ENCODE peak calls at places on chromosomes 7 and 10, in six cellular contexts. O, I, F, B, G and X are unnamed samples.

GRCh38 chr10:47372726-47373125 is 11.4 kb downstream of the ZNF488 start:
- DNase-seq in G (no peak), F (no peak), O (peak; percentile 15), B (no peak), I (no peak), X (no peak)

GRCh38 chr7:150409300-150410030 is 30.3 kb downstream of the ZNF775 start:
- DNase-seq in O (no peak), G (no peak), F (no peak), I (no peak), B (no peak), X (no peak)

GRCh38 chr10:115657161-115657850 is 564.1 kb downstream of the ATRNL1 start:
- DNase-seq in B (peak; percentile 59), O (no peak), G (no peak), F (no peak), I (no peak), X (no peak)

GRCh38 chr7:39624935-39625694 is 1.7 kb downstream of the RALA start:
- DNase-seq in I (peak; percentile 52), O (no peak), F (no peak), G (no peak), B (peak; percentile 65), X (no peak)

GRCh38 chr10:52768114-52768532 is 4.5 kb downstream of the MBL2 start:
- DNase-seq in B (no peak), O (no peak), F (no peak), I (no peak), G (no peak), X (no peak)

GRCh38 chr7:41694490-41694889 is 8.4 kb downstream of the INHBA start:
- DNase-seq in F (no peak), I (peak; percentile 22), B (no peak), O (no peak), G (no peak), X (no peak)

GRCh38 chr10:29735628-29736324 is 101.0 kb upstream of the SVIL start:
- DNase-seq in B (peak; percentile 74), I (peak; percentile 67), G (peak; percentile 41), O (peak; percentile 87), F (peak; percentile 88), X (peak; percentile 88)

GRCh38 chr7:45869426-45869825 is 3.5 kb downstream of the CCDC201 start:
- DNase-seq in G (no peak), B (peak; percentile 59), F (no peak), I (peak; percentile 81), O (no peak), X (no peak)

GRCh38 chr10:110500515-110500905 is 2.8 kb downstream of the DUSP5 start:
- DNase-seq in F (no peak), I (peak; percentile 81), O (no peak), G (no peak), B (peak; percentile 94), X (peak; percentile 73)

GRCh38 chr10:120460776-120461175 is 3.7 kb downstream of the PLPP4 start:
- DNase-seq in B (peak; percentile 95), F (no peak), G (no peak), I (peak; percentile 54), O (no peak), X (peak; percentile 79)

DNA sequence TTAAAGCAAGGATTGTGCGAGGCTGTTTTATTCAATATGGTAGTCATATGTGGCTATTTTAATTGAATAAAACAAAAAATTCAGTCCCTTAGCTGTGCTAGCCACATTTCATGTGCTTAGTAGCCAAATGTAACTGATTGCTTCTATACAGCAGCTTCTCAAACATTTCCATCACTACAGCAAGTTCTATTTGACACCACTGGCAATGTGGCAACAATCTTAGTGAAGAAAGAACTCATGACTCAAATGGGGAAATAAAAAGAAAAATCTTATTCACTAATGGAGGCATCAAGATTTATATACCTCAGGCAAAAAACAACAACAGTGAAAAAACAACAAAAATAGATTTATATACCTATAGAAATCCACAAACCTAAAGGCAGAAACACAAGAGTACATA is 18.0 kb downstream of the SEM1 start:
- DNase-seq in B (no peak), I (no peak), F (no peak), G (no peak), O (no peak), X (no peak)
- H2BK15ac ChIP-seq in B (no peak overlapping the region), I (no peak overlapping the region), F (no peak overlapping the region), G (no peak overlapping the region), O (no peak overlapping the region), X (no peak overlapping the region)

GRCh38 chr10:69914373-69915268 is 112.9 kb downstream of the COL13A1 start:
- DNase-seq in G (peak; percentile 27), I (peak; percentile 65), F (peak; percentile 84), O (peak; percentile 82), B (peak; percentile 71), X (peak; percentile 81)
- H3K27me3 ChIP-seq in G (no peaks in the 10 kb centered on the region), I (no peaks in the 10 kb centered on the region), F (no peaks in the 10 kb centered on the region), O (no peaks in the 10 kb centered on the region), B (no peaks in the 10 kb centered on the region), X (no peaks in the 10 kb centered on the region)

DNA sequence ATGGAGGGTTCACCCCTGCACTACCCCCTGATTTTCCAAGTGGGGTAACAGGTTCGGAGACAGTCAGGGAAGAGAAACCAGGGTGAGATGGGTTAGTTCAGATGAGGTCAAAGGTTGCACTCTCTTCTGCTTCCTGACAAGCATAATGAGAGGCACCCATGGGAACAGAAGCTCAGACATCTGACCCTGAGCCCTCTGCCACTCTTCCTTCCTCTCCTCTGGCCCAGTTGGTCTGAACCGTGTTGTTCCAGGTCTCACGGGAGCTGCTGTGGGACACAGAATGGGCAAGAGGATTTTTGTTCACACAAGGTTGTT is 38.4 kb downstream of the DNAJB12 start:
- DNase-seq in I (no peak), G (no peak), O (no peak), B (no peak), F (no peak), X (no peak)
- H3K4me1 ChIP-seq in I (peaks cover 28% of the 10 kb centered on the region), G (peaks cover 15% of the 10 kb centered on the region), O (no peaks in the 10 kb centered on the region), B (peaks cover 23% of the 10 kb centered on the region), F (peaks cover 16% of the 10 kb centered on the region), X (peaks cover 7% of the 10 kb centered on the region)

GRCh38 chr10:16599662-16600061 is 78.0 kb upstream of the C1QL3 start:
- DNase-seq in O (no peak), G (no peak), B (no peak), I (no peak), F (no peak), X (no peak)
- H2BK15ac ChIP-seq in O (no peak overlapping the region), G (no peak overlapping the region), B (no peak overlapping the region), I (no peak overlapping the region), F (no peak overlapping the region), X (no peak overlapping the region)

DNA sequence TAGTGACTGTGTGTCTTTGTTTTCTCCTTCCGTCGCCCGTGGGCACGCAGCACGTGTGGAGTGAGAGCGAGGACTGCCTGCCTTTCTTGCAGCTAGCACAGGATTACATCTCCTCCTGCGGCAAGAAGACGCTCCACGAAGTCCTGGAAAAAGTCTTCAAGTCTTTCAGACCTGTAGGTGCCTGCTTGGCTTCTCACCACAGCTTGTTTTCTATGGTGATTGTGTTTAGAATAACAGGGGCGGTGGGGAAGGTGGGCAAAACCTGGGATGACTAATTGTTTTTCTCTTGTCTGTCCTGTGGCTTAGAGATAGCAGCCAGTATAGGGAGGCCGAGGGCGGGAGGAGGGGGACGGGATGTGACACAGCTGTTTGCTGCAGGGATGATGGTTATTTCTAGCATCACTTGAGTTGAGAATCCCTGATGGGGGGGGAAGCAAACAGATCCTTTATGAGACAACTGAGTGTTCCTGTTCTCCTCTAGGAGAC is 11.4 kb downstream of the MTURN start:
- DNase-seq in O (no peak), B (peak; percentile 25), I (no peak), F (no peak), G (no peak), X (peak; percentile 76)
- H3K27me3 ChIP-seq in O (no peaks in the 10 kb centered on the region), B (no peaks in the 10 kb centered on the region), I (no peaks in the 10 kb centered on the region), F (no peaks in the 10 kb centered on the region), G (no peaks in the 10 kb centered on the region), X (no peaks in the 10 kb centered on the region)

GRCh38 chr7:7190142-7190541 is 7.8 kb downstream of the C1GALT1 start:
- DNase-seq in B (peak; percentile 78), G (no peak), O (no peak), I (peak; percentile 74), F (no peak), X (peak; percentile 93)
- H3K4me1 ChIP-seq in B (no peaks in the 10 kb centered on the region), G (no peaks in the 10 kb centered on the region), O (peaks cover 3% of the 10 kb centered on the region), I (peaks cover 3% of the 10 kb centered on the region), F (peaks cover 7% of the 10 kb centered on the region), X (peaks cover 15% of the 10 kb centered on the region)

DNA sequence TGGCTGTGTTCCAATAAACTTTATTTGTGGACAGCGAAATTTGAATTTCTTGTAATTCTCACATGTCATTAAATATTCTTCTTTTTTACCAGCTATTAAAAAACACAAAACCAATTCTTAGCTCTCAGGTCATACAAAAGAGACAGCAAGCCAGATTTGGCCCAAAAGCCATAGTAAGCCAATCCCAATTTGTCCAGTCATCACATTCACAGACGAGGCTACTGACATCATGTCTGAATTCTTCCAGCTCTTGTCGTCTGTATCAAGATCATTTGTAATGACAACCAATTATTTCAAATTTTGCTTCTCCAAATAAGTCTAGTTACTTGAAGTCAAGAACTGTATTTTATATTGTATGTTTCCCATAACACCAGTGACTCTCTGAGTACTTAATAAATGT is 266.5 kb downstream of the PAXIP1 start:
- DNase-seq in G (no peak), I (no peak), B (no peak), F (no peak), O (no peak), X (no peak)
- H2BK15ac ChIP-seq in G (no peak overlapping the region), I (no peak overlapping the region), B (no peak overlapping the region), F (no peak overlapping the region), O (no peak overlapping the region), X (no peak overlapping the region)